ENCODE peak calls at places on chromosomes 11 and 22, in seven cellular contexts. Q is HCEC 1CT; F is activated CD8-positive, alpha-beta memory T cell treated with anti-CD3 and anti-CD28 coated beads for 1 hour; H is NCI-H446; O is EL; J is NCI-H1417; T is pancreas. Z is an unnamed sample.

GRCh38 chr11:109954534-109954933 is 138.7 kb upstream of the ZC3H12C start:
- DNase-seq in O (no peak), H (no peak), F (no peak), J (no peak), Q (no peak), T (no peak), Z (no peak)

GRCh38 chr11:103202048-103202651 is 92.9 kb downstream of the DYNC2H1 start:
- DNase-seq in F (no peak), H (peak), T (no peak), Q (peak), O (peak), J (peak), Z (peak)

GRCh38 chr22:20551805-20552449 is 44.5 kb downstream of the MED15 start:
- DNase-seq in T (peak), H (no peak), F (no peak), O (no peak), Q (no peak), J (no peak), Z (no peak)

GRCh38 chr11:45097721-45098493 is 48.5 kb upstream of the PRDM11 start:
- DNase-seq in H (peak), O (peak), T (peak), Q (peak), J (no peak), F (no peak), Z (peak)

GRCh38 chr11:72778535-72779494 is 15.0 kb downstream of the STARD10 start:
- DNase-seq in T (peak), H (no peak), O (no peak), F (no peak), J (no peak), Q (no peak), Z (no peak)

GRCh38 chr22:18085188-18085587 is 7.4 kb downstream of the PEX26 start:
- DNase-seq in T (no peak), O (peak), J (no peak), H (no peak), Q (peak), F (no peak), Z (peak)

GRCh38 chr11:63813563-63814382 is 517 bp downstream of the SPINDOC start:
- DNase-seq in O (peak), F (no peak), T (peak), J (peak), Q (peak), H (no peak), Z (peak)

GRCh38 chr11:57873196-57873911 is 111.8 kb downstream of the CTNND1 start:
- DNase-seq in O (peak), T (no peak), Q (peak), H (no peak), J (no peak), F (no peak), Z (peak)

GRCh38 chr11:31045335-31045734 is 324.2 kb downstream of the DCDC1 start:
- DNase-seq in F (no peak), H (peak), Q (no peak), T (no peak), J (peak), O (no peak), Z (peak)

GRCh38 chr11:47923667-47924066 is 56.7 kb upstream of the PTPRJ start:
- DNase-seq in H (no peak), F (no peak), O (peak), J (no peak), Q (peak), T (peak), Z (peak)

GRCh38 chr22:44242946-44243724 is 62.4 kb downstream of the PARVG start:
- DNase-seq in Q (no peak), F (no peak), H (no peak), T (no peak), O (no peak), J (peak), Z (no peak)

GRCh38 chr11:2951235-2952110 is 22.3 kb upstream of the PHLDA2 start:
- DNase-seq in J (no peak), O (peak), Q (peak), T (no peak), F (no peak), H (no peak), Z (peak)